ENCODE peak calls at places on chromosomes 12 and 14, in six cellular contexts. N is WTC11, P is H1, K is HCT116, A is GM12878, X is A549. D is an unnamed sample.

GRCh38 chr12:92208613-92209121 is 63.0 kb upstream of the BTG1 start:
- DNase-seq in N (no peak), P (no peak), K (no peak), A (peak; percentile 71), X (peak; percentile 26), D (peak; percentile 97)

GRCh38 chr14:76780875-76781647 is 19.8 kb downstream of the VASH1 start:
- DNase-seq in N (no peak), P (no peak), K (no peak), A (no peak), X (no peak), D (no peak)

GRCh38 chr12:12157424-12157823 is 86.7 kb downstream of the BCL2L14 start:
- DNase-seq in N (no peak), P (no peak), K (no peak), A (no peak), X (no peak), D (no peak)

GRCh38 chr14:88882236-88882635 is 57.8 kb downstream of the TTC8 start:
- DNase-seq in N (no peak), P (no peak), K (no peak), A (no peak), X (no peak), D (no peak)

GRCh38 chr12:31339831-31340622 is 14.1 kb upstream of the SINHCAF start:
- DNase-seq in N (peak; percentile 51), P (no peak), K (no peak), A (no peak), X (no peak), D (no peak)

GRCh38 chr12:41013921-41014642 is 174.0 kb upstream of the PDZRN4 start:
- DNase-seq in N (no peak), P (no peak), K (no peak), A (no peak), X (no peak), D (peak; percentile 85)

GRCh38 chr12:90802727-90803126 is 152.2 kb downstream of the CCER1 start:
- DNase-seq in N (no peak), P (no peak), K (no peak), A (no peak), X (no peak), D (no peak)

GRCh38 chr12:79776111-79776510 is 85.3 kb upstream of the PAWR start:
- DNase-seq in N (no peak), P (no peak), K (no peak), A (no peak), X (no peak), D (peak; percentile 37)

GRCh38 chr12:124819525-124819924 is 44.1 kb downstream of the SCARB1 start:
- DNase-seq in N (no peak), P (no peak), K (no peak), A (no peak), X (no peak), D (no peak)

GRCh38 chr12:109952160-109952858 is 43.9 kb downstream of the GIT2 start:
- DNase-seq in N (no peak), P (no peak), K (no peak), A (peak; percentile 34), X (no peak), D (no peak)

GRCh38 chr12:65631621-65632111 is 192.6 kb upstream of the HMGA2 start:
- DNase-seq in N (no peak), P (no peak), K (peak; percentile 97), A (no peak), X (peak; percentile 58), D (peak; percentile 94)

GRCh38 chr12:66241061-66242043 is 52.3 kb downstream of the IRAK3 start:
- DNase-seq in N (no peak), P (no peak), K (no peak), A (no peak), X (no peak), D (no peak)

GRCh38 chr14:70018713-70019201 is 139.5 kb downstream of the SMOC1 start:
- DNase-seq in N (no peak), P (no peak), K (no peak), A (no peak), X (no peak), D (no peak)

GRCh38 chr14:70022771-70023445 is 143.7 kb downstream of the SMOC1 start:
- DNase-seq in N (no peak), P (no peak), K (no peak), A (no peak), X (no peak), D (no peak)

GRCh38 chr14:70023871-70024270 is 144.7 kb downstream of the SMOC1 start:
- DNase-seq in N (no peak), P (no peak), K (no peak), A (no peak), X (no peak), D (no peak)

GRCh38 chr14:70020350-70021170 is 141.3 kb downstream of the SMOC1 start:
- DNase-seq in N (no peak), P (no peak), K (no peak), A (no peak), X (no peak), D (peak; percentile 62)

DNA sequence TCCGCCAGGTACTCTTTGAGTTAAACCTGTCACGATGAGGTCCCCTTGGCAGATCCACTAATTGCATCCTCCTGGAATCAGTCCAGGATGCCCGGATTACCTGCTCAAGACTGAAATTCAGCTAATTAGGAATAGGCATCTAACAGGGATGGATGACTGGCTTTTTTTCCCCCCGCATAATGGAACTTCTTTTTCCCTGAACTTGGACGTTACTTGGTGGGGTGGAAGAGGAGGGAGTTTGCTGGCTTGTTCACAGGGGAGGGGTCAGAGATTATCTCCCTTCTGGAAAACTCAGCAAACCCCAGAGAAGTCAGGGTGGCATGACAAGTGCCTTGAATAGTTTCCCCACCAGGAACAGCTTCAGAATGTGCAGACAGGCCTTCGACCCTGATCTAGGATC is 142.3 kb downstream of the SMOC1 start:
- DNase-seq in N (no peak), P (no peak), K (no peak), A (no peak), X (no peak), D (no peak)
- TF ChIP-seq MAX in N (no peak), P (no peak), K (no peak), A (no peak), X (no peak), D (no peak)

GRCh38 chr12:47303207-47303606 is 223.4 kb upstream of the AMIGO2 start:
- DNase-seq in N (no peak), P (no peak), K (no peak), A (no peak), X (no peak), D (no peak)

GRCh38 chr12:47299586-47299985 is 219.8 kb upstream of the AMIGO2 start:
- DNase-seq in N (no peak), P (no peak), K (no peak), A (no peak), X (no peak), D (no peak)

GRCh38 chr12:47305464-47305863 is 225.7 kb upstream of the AMIGO2 start:
- DNase-seq in N (no peak), P (no peak), K (no peak), A (no peak), X (no peak), D (no peak)

GRCh38 chr12:47304161-47304560 is 224.4 kb upstream of the AMIGO2 start:
- DNase-seq in N (no peak), P (no peak), K (no peak), A (no peak), X (no peak), D (no peak)

DNA sequence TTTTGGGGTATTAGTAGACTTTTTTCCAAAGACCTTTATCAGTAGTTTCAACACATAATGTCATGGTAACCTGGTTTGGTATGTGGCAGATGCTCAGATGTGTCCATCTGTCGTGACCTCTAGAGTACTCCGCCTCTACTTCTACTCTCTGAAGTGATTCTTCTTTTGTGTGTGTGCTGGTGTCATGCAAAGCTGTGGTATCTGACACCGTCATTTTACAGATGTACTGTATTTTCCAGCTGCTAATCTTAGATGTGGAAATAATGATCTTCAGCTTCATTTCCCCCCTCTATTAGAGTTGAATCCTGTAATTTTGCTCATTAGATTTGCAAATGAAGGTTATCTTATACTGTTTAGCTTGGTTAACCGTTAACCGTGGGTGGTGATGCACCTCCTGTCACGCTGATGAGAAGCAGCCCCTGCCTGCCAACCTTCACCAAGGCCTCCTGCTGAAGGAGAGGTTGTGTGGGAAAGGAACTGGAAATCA is 222.4 kb upstream of the AMIGO2 start:
- DNase-seq in N (no peak), P (no peak), K (no peak), A (no peak), X (peak; percentile 55), D (no peak)
- TF ChIP-seq MAX in N (no peak), P (no peak), K (no peak), A (no peak), X (no peak), D (no peak)

DNA sequence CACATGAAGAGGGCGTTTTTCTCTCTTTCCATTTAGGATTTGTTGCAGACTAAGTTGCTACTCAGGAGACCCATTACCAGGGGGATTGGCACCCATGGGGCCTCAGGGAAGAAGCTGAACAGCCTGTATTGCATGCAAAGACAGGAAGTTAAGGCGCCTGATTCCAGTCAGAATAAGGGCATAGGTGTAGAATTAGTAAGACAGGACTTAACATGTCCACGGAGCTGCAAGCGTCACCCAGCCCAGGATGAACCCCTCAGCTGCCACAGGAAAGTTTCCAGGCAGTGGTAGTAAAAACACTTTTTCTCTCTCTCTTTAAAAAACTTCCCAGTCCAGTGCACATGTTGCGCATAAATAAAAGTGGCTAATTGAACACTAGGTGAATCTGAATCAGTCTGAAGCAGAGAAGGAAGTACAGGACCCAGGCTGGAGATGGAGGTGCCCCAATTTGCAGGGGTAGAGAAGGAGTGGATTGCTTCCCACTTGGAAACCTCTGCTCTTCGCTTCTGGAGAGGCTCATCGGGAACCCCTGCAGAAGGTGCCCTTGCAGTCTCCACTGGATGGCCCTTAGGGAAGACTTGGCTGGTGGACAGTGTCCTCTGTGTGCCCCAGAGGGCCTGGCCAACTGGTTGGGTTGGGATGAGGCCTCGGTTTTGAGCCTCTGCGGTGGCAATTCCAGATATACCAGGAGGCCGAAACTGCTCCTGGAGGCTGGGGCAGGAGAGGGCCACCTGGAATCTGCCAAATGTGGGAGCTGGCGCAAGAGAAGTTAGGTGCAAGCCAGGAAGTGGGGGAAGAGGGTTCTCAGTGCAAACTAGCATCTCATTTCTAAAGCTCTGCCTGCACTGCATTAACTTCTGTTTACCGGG is 10.7 kb upstream of the TBX3 start:
- DNase-seq in N (no peak), P (no peak), K (no peak), A (no peak), X (no peak), D (no peak)
- TF ChIP-seq MAX in N (no peak), P (no peak), K (no peak), A (no peak), X (no peak), D (no peak)

GRCh38 chr14:80845877-80846276 is 95.7 kb downstream of the CEP128 start:
- DNase-seq in N (no peak), P (no peak), K (no peak), A (no peak), X (no peak), D (no peak)

GRCh38 chr14:80847093-80847492 is 94.4 kb downstream of the CEP128 start:
- DNase-seq in N (no peak), P (no peak), K (no peak), A (no peak), X (no peak), D (no peak)

GRCh38 chr14:80844872-80845271 is 96.7 kb downstream of the CEP128 start:
- DNase-seq in N (no peak), P (no peak), K (no peak), A (no peak), X (no peak), D (no peak)

DNA sequence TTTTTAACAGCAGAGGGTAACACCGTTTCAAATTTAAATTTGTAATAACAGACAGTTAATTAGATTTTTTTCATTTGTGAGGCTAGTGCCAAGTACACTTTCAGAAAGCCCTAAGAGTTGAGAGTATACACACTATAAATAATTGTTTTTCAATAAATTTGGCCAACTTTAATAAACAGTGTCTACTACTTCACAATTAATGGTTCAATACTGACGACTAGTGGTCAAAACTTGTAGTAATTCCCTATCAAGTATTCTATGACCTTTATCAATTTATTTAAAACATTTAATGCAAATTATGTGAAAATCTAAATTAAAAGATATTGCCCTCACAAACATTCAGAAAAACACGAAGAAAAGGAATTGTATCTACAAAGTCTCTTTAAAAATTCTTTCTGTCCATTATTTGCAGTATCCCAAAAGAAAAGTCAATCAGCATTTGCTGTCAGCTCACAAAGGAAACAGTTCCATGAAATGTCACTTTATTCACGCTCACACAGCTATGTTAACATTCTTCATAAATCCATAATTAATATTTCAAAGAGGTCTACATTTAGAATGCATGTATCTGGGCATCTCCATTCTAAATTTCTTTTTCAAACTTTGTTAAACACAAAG is 91.2 kb downstream of the CEP128 start:
- DNase-seq in N (no peak), P (no peak), K (peak; percentile 21), A (no peak), X (peak; percentile 13), D (peak; percentile 63)
- TF ChIP-seq MAX in N (no peak), P (no peak), K (no peak), A (no peak), X (no peak), D (no peak)